ENCODE peak calls at places on chromosomes 3 and 15, in nine cellular contexts. X, Y, T, H, Q, A, R, I and G are unnamed samples.

GRCh38 chr15:89743594-89743993 is 7.5 kb downstream of the MESP1 start:
- DNase-seq in I (no peak), H (no peak), T (peak), Y (no peak), X (no peak), A (no peak), R (no peak), Q (no peak), G (no peak)

GRCh38 chr3:106004137-106004600 is 135.4 kb upstream of the CBLB start:
- DNase-seq in A (no peak), I (no peak), H (no peak), T (peak), X (peak), Q (peak), R (peak), Y (no peak), G (no peak)

GRCh38 chr3:7876741-7877297 is 624.8 kb upstream of the LMCD1 start:
- DNase-seq in R (no peak), X (peak), A (no peak), I (no peak), T (no peak), H (no peak), Q (no peak), Y (no peak), G (no peak)

GRCh38 chr3:192887701-192888100 is 30.0 kb downstream of the MB21D2 start:
- DNase-seq in R (peak), X (peak), T (peak), Q (no peak), H (no peak), Y (no peak), I (no peak), A (peak), G (no peak)

GRCh38 chr3:87206070-87206469 is 21.0 kb upstream of the CHMP2B start:
- DNase-seq in R (peak), Y (no peak), X (peak), I (no peak), Q (peak), T (peak), A (no peak), H (peak), G (no peak)

GRCh38 chr15:99564221-99565030 is 1.4 kb upstream of the MEF2A start:
- DNase-seq in A (no peak), X (peak), Y (peak), T (no peak), R (peak), I (peak), H (no peak), Q (no peak), G (no peak)

GRCh38 chr3:127961963-127962362 is 46.9 kb downstream of the KBTBD12 start:
- DNase-seq in T (peak), A (peak), Y (no peak), I (no peak), X (peak), Q (peak), R (peak), H (peak), G (peak)

GRCh38 chr3:89606151-89606550 is 498.7 kb downstream of the EPHA3 start:
- DNase-seq in T (peak), I (no peak), H (no peak), Y (no peak), X (peak), A (no peak), R (no peak), Q (no peak), G (no peak)

GRCh38 chr3:146470424-146470990 is 1.1 kb upstream of the PLSCR2 start:
- DNase-seq in H (no peak), A (peak), T (no peak), X (no peak), R (no peak), Y (no peak), I (no peak), Q (no peak), G (no peak)

GRCh38 chr3:33035596-33035995 is 61.4 kb downstream of the GLB1 start:
- DNase-seq in T (peak), A (no peak), I (no peak), Y (no peak), R (no peak), Q (peak), X (peak), H (peak), G (peak)

GRCh38 chr15:98850991-98851776 is 156.4 kb downstream of the PGPEP1L start:
- DNase-seq in A (peak), I (no peak), Q (peak), X (peak), R (peak), T (peak), Y (peak), H (peak), G (no peak)

GRCh38 chr3:157453824-157454223 is 17.2 kb downstream of the PTX3 start:
- DNase-seq in X (no peak), Q (no peak), H (no peak), T (peak), Y (no peak), I (no peak), A (no peak), R (no peak), G (no peak)

GRCh38 chr15:72201346-72202029 is 3.9 kb upstream of the GRAMD2A start:
- DNase-seq in I (no peak), T (no peak), A (no peak), Q (no peak), Y (no peak), X (no peak), R (no peak), H (no peak), G (no peak)

GRCh38 chr15:29822100-29822684 is at the start of gene TJP1:
- DNase-seq in Q (peak), R (peak), X (peak), A (peak), T (peak), H (peak), I (no peak), Y (peak), G (no peak)

GRCh38 chr3:101807884-101808283 is 28.9 kb downstream of the NXPE3 start:
- DNase-seq in Y (no peak), R (no peak), H (no peak), T (no peak), A (no peak), I (no peak), X (no peak), Q (no peak), G (no peak)

GRCh38 chr3:57224856-57225255 is 2.7 kb upstream of the APPL1 start:
- DNase-seq in A (no peak), Q (no peak), H (no peak), I (no peak), X (peak), R (no peak), Y (no peak), T (peak), G (no peak)

GRCh38 chr15:35325374-35325941 is 220.5 kb downstream of the DPH6 start:
- DNase-seq in X (no peak), I (no peak), Q (no peak), A (no peak), T (no peak), H (no peak), R (no peak), Y (no peak), G (no peak)

GRCh38 chr3:9730747-9731205 is 759 bp upstream of the BRPF1 start:
- DNase-seq in A (peak), Y (no peak), X (peak), Q (no peak), H (no peak), I (no peak), T (no peak), R (no peak), G (no peak)

GRCh38 chr3:131738095-131738494 is 235.3 kb upstream of the MRPL3 start:
- DNase-seq in R (no peak), A (no peak), I (no peak), Y (no peak), Q (no peak), X (no peak), T (no peak), H (no peak), G (no peak)

GRCh38 chr3:135981701-135982403 is 16.3 kb downstream of the PPP2R3A start:
- DNase-seq in T (no peak), Y (no peak), A (no peak), H (no peak), I (no peak), R (no peak), X (no peak), Q (no peak), G (no peak)

GRCh38 chr15:59523702-59524101 is 85.7 kb downstream of the FAM81A start:
- DNase-seq in I (no peak), R (no peak), X (no peak), Q (no peak), H (no peak), Y (no peak), T (no peak), A (no peak), G (no peak)

GRCh38 chr15:77187751-77188464 is 117.0 kb upstream of the TSPAN3 start:
- DNase-seq in A (no peak), I (peak), H (no peak), X (peak), R (no peak), Y (no peak), T (peak), Q (peak), G (no peak)

GRCh38 chr3:138348950-138349739 is 766 bp downstream of the MRAS start:
- DNase-seq in Q (no peak), X (peak), H (no peak), Y (peak), I (no peak), A (peak), T (no peak), R (peak), G (no peak)

DNA sequence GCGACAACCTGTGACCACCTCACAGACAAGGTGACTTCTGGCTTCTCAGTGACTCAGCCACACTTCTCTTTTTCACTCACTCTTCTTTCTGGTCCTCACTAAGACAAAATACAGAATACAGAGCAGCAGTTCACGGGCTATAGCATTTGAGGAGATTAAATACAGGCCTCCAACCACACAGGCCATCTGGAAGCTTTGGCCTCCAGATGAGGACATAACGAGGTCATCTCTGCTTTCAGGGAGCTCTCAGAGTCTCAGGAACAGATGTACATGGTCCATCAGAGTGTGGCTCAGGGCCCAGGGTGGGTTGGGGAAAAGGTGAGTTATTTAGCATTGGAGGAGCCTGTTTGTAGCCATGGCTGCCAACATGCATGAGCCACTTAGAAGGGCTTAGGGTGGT is 160.0 kb upstream of the CTDSPL start:
- DNase-seq in I (no peak), H (no peak), T (no peak), X (no peak), R (no peak), Q (no peak), Y (no peak), A (no peak), G (no peak)
- H3K27ac ChIP-seq in I (no peak), H (no peak), T (no peak), X (no peak), R (no peak), Q (no peak), Y (no peak), A (no peak), G (no peak)

GRCh38 chr3:190305406-190305805 is 16.8 kb downstream of the CLDN1 start:
- DNase-seq in X (peak), Y (no peak), Q (peak), H (no peak), A (no peak), I (no peak), T (peak), R (no peak), G (no peak)

GRCh38 chr3:190307164-190307545 is 15.1 kb downstream of the CLDN1 start:
- DNase-seq in T (peak), R (peak), H (peak), X (no peak), A (no peak), Y (no peak), I (no peak), Q (no peak), G (no peak)

GRCh38 chr3:190308154-190308553 is 14.1 kb downstream of the CLDN1 start:
- DNase-seq in H (no peak), R (no peak), Q (no peak), A (no peak), T (no peak), X (no peak), I (no peak), Y (no peak), G (no peak)

GRCh38 chr3:190306513-190307163 is 15.6 kb downstream of the CLDN1 start:
- DNase-seq in H (peak), I (no peak), Y (no peak), Q (peak), T (peak), A (no peak), R (peak), X (peak), G (no peak)

GRCh38 chr3:190306026-190306425 is 16.2 kb downstream of the CLDN1 start:
- DNase-seq in Q (no peak), T (no peak), R (no peak), Y (no peak), X (no peak), I (no peak), A (no peak), H (no peak), G (no peak)
- H2AFZ ChIP-seq in Q (no peak), T (no peak), R (no peak), Y (no peak), X (no peak), I (no peak), A (no peak), H (no peak), G (no peak)

GRCh38 chr3:129974451-129975331 is at the start of gene TRH:
- DNase-seq in H (no peak), Y (peak), Q (no peak), A (peak), R (no peak), X (no peak), I (no peak), T (no peak), G (no peak)
- TF ChIP-seq EZH2 in H (no peak), Y (peak), Q (no peak), A (peak), R (peak), X (no peak), I (no peak), T (no peak), G (no peak)

GRCh38 chr3:69781593-69781992 is 42.3 kb downstream of the MITF start:
- DNase-seq in T (no peak), I (no peak), R (no peak), X (no peak), Y (no peak), Q (no peak), H (no peak), A (no peak), G (no peak)
- H3K27ac ChIP-seq in T (no peak), I (no peak), R (no peak), X (no peak), Y (no peak), Q (no peak), H (no peak), A (no peak), G (no peak)